ENCODE peak calls at places on chromosomes 4 and X, in four cellular contexts. V is IMR-90, J is type B pancreatic cell, T is suprapubic skin. D is an unnamed sample.

GRCh38 chrX:153723351-153724251 is 586 bp downstream of the BCAP31 start:
- DNase-seq in J (peak; percentile 80), V (peak; percentile 37), T (no peak), D (peak; percentile 73)

GRCh38 chrX:136658151-136658550 is 10.2 kb downstream of the CD40LG start:
- DNase-seq in J (no peak), T (no peak), V (no peak), D (peak; percentile 32)

GRCh38 chrX:27679281-27679680 is 89.1 kb downstream of the DCAF8L2 start:
- DNase-seq in T (no peak), J (no peak), V (peak; percentile 19), D (no peak)

GRCh38 chr4:171016145-171016544 is 797.1 kb upstream of the GALNTL6 start:
- DNase-seq in V (no peak), T (no peak), J (no peak), D (no peak)

GRCh38 chr4:20773144-20773997 is 73.1 kb downstream of the PACRGL start:
- DNase-seq in T (no peak), V (peak; percentile 54), J (no peak), D (peak; percentile 37)

GRCh38 chrX:45750639-45751038 is 550.0 kb upstream of the DIPK2B start:
- DNase-seq in V (no peak), J (no peak), T (no peak), D (no peak)

GRCh38 chrX:116204947-116205346 is 34.4 kb downstream of the AGTR2 start:
- DNase-seq in J (no peak), V (no peak), T (no peak), D (no peak)

GRCh38 chr4:140427919-140428471 is 547 bp upstream of the CLGN start:
- DNase-seq in T (no peak), J (no peak), V (peak; percentile 23), D (no peak)

GRCh38 chrX:12903646-12904045 is 2.8 kb upstream of the TLR8 start:
- DNase-seq in J (no peak), T (no peak), V (peak; percentile 24), D (no peak)

GRCh38 chrX:23134171-23134570 is 134.4 kb downstream of the DDX53 start:
- DNase-seq in T (no peak), V (no peak), J (no peak), D (no peak)

GRCh38 chrX:9278475-9279270 is 186.2 kb upstream of the TBL1X start:
- DNase-seq in J (no peak), V (peak; percentile 46), T (no peak), D (no peak)

GRCh38 chrX:100413231-100413630 is 3.2 kb upstream of the PCDH19 start:
- DNase-seq in T (no peak), V (peak; percentile 48), J (no peak), D (peak; percentile 31)

GRCh38 chr4:122632396-122633143 is 11.7 kb upstream of the IL21 start:
- DNase-seq in T (no peak), V (peak; percentile 47), J (no peak), D (peak; percentile 9)

GRCh38 chr4:43330288-43330687 is 437.8 kb downstream of the GRXCR1 start:
- DNase-seq in T (no peak), J (no peak), V (peak; percentile 75), D (no peak)

GRCh38 chr4:98125585-98125984 is 17.7 kb downstream of the STPG2 start:
- DNase-seq in T (no peak), V (no peak), J (no peak), D (no peak)

GRCh38 chrX:136659174-136659573 is 11.2 kb downstream of the CD40LG start:
- DNase-seq in V (no peak), J (no peak), T (no peak), D (no peak)

GRCh38 chrX:110120025-110120424 is 117.1 kb downstream of the TMEM164 start:
- DNase-seq in V (no peak), J (no peak), T (no peak), D (no peak)

GRCh38 chrX:17917945-17918577 is 57.0 kb upstream of the RAI2 start:
- DNase-seq in V (no peak), J (no peak), T (no peak), D (no peak)

GRCh38 chr4:41957634-41958033 is 22.4 kb downstream of the TMEM33 start:
- DNase-seq in T (no peak), J (no peak), V (peak; percentile 5), D (peak; percentile 21)

GRCh38 chrX:267771-268261 is 13.4 kb upstream of the PLCXD1 start:
- DNase-seq in V (no peak), J (peak; percentile 67), T (peak; percentile 73), D (no peak)

GRCh38 chr4:57080781-57081650 is 29.2 kb downstream of the IGFBP7 start:
- DNase-seq in J (no peak), T (no peak), V (peak; percentile 98), D (no peak)

GRCh38 chrX:115233497-115234219 is at the start of gene LRCH2:
- DNase-seq in T (no peak), V (peak; percentile 41), J (peak; percentile 78), D (no peak)

GRCh38 chr4:1559896-1560650 is 124.0 kb downstream of the FAM53A start:
- DNase-seq in J (no peak), V (no peak), T (no peak), D (no peak)

GRCh38 chr4:101114936-101115372 is 232.4 kb downstream of the PPP3CA start:
- DNase-seq in V (peak; percentile 83), T (no peak), J (no peak), D (no peak)

GRCh38 chr4:145299380-145300076 is 119.1 kb upstream of the OTUD4 start:
- DNase-seq in T (no peak), J (no peak), V (peak; percentile 75), D (peak; percentile 94)

GRCh38 chr4:71907782-71908181 is 123.9 kb upstream of the GC start:
- DNase-seq in V (no peak), J (no peak), T (no peak), D (no peak)

GRCh38 chrX:44036336-44036735 is 63.1 kb upstream of the NDP start:
- DNase-seq in J (no peak), T (no peak), V (peak; percentile 55), D (no peak)

GRCh38 chr4:119559044-119559647 is 69.5 kb downstream of the PDE5A start:
- DNase-seq in T (no peak), J (no peak), V (peak; percentile 57), D (no peak)

GRCh38 chr4:3766207-3766790 is at the start of gene ADRA2C:
- DNase-seq in V (no peak), J (no peak), T (no peak), D (no peak)

GRCh38 chr4:137960371-137961050 is 281.6 kb downstream of the SLC7A11 start:
- DNase-seq in T (no peak), J (no peak), V (peak; percentile 92), D (no peak)

GRCh38 chr4:142549248-142549647 is 296.9 kb downstream of the INPP4B start:
- DNase-seq in T (no peak), V (no peak), J (no peak), D (no peak)

GRCh38 chrX:153573999-153574398 is 24.9 kb downstream of the CCNQ start:
- DNase-seq in V (no peak), J (no peak), T (no peak), D (no peak)

GRCh38 chrX:19566359-19567141 is 51.2 kb upstream of the MAP3K15 start:
- DNase-seq in T (no peak), V (peak; percentile 69), J (no peak), D (peak; percentile 71)

GRCh38 chr4:1382776-1383727 is 23.2 kb downstream of the NKX1-1 start:
- DNase-seq in J (no peak), T (no peak), V (no peak), D (no peak)

GRCh38 chr4:77650787-77651186 is 45.2 kb downstream of the CXCL13 start:
- DNase-seq in T (no peak), J (no peak), V (no peak), D (no peak)

GRCh38 chrX:122703762-122704161 is 480.3 kb upstream of the GRIA3 start:
- DNase-seq in T (no peak), V (no peak), J (no peak), D (no peak)

GRCh38 chr4:183618681-183619080 is 40.3 kb downstream of the RWDD4 start:
- DNase-seq in J (no peak), V (no peak), T (no peak), D (no peak)

GRCh38 chrX:106619797-106620196 is 8.0 kb downstream of the RADX start:
- DNase-seq in V (peak; percentile 11), T (no peak), J (no peak), D (no peak)

GRCh38 chrX:115898382-115899001 is 272.1 kb upstream of the AGTR2 start:
- DNase-seq in T (no peak), V (peak; percentile 29), J (peak; percentile 58), D (no peak)

GRCh38 chrX:52368368-52369055 is at the start of gene XAGE2:
- DNase-seq in V (no peak), J (no peak), T (no peak), D (no peak)

GRCh38 chrX:52359614-52360232 is 9.1 kb upstream of the XAGE2 start:
- DNase-seq in V (no peak), T (no peak), J (no peak), D (no peak)

DNA sequence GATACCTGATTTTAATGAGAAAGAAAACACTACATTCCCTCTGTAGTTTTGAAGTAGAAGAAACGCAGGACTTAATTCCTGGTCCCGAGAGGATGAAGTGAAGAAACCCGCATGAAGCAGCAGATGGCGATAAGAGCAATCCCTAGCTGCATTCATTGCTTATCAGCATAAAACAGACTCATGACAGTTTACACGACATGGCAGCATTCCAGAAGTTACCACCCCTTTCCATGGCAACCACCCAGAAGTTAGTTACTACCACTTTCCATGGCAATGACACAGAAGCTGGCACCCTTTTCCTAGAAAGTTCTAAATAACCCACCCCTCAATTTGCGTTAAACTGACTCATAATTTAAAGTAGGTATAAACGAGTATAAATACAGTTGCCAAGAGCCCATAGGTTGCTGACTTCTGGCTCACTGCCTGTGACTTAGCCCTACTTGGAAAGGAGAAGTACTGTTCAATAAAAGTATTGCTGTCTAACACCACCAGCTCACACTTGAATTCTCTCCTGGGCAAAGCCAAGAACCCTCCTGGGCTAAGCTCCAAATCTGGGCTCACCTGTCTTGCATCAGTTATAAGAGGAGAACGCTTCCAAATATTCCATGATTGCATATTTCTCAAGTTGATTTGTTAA is 5.5 kb upstream of the XAGE2 start:
- DNase-seq in J (no peak), T (no peak), V (peak; percentile 5), D (no peak)
- TF ChIP-seq CTCF in J (no peak), T (no peak), V (no peak), D (no peak)

GRCh38 chr4:26482508-26483462 is 7.5 kb downstream of the CCKAR start:
- DNase-seq in J (no peak), V (no peak), T (no peak), D (no peak)
- TF ChIP-seq CTCF in J (no peak), V (no peak), T (no peak), D (no peak)

GRCh38 chr4:67087897-67088296 is 457.4 kb downstream of the CENPC start:
- DNase-seq in V (no peak), T (no peak), J (no peak), D (peak; percentile 74)
- TF ChIP-seq CTCF in V (no peak), T (peak; percentile 35), J (peak; percentile 70), D (peak; percentile 69)

GRCh38 chr4:74628808-74629616 is 165.3 kb downstream of the BTC start:
- DNase-seq in V (peak; percentile 26), T (no peak), J (no peak), D (no peak)
- TF ChIP-seq CTCF in V (no peak), T (no peak), J (no peak), D (no peak)

DNA sequence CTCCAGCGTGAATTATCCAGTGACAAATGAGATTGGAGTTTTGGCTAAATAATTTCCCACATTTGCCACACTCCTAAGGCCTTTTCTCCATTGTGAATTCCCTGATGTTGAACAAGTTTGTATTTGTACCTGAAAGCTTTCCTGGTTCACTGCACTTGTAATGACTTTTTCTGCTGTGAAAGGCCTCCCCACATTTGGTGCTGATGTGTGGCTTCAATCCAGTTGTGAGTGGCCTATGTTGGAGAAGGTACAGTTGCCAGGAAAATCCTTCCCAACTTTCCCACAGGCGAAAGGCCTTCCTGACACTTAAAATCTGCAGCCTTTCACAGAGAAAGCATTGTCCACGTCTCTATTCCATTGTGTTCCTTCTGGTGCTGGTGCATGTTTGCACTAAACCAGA is 17.3 kb upstream of the HPGD start:
- DNase-seq in V (no peak), J (no peak), T (no peak), D (no peak)
- TF ChIP-seq CTCF in V (no peak), J (no peak), T (no peak), D (no peak)